ENCODE peak calls at places on chromosomes 12 and 14, in ten cellular contexts. E is kidney, I is ovary, W is choroid plexus epithelial cell, O is neural crest cell, K is pancreas, Q is cardiac fibroblast, R is IMR-90, M is GM23338, Y is fibroblast of the aortic adventitia. D is an unnamed sample.

GRCh38 chr12:97960741-97961608 is 498.4 kb downstream of the RMST start:
- DNase-seq in W (peak; percentile 1), K (peak; percentile 51), I (no peak), Y (no peak), R (no peak), M (peak; percentile 81), Q (peak; percentile 5), E (no peak), O (peak; percentile 53), D (peak; percentile 34)

GRCh38 chr14:57928732-57929131 is 62.8 kb upstream of the SLC35F4 start:
- DNase-seq in M (no peak), E (no peak), I (no peak), R (no peak), K (no peak), Y (no peak), Q (no peak), O (no peak), W (no peak), D (no peak)

GRCh38 chr14:105484069-105484996 is 2.4 kb upstream of the CRIP1 start:
- DNase-seq in I (no peak), O (no peak), Q (peak; percentile 48), E (no peak), K (no peak), M (no peak), W (no peak), Y (peak; percentile 48), R (no peak), D (no peak)

GRCh38 chr14:58815046-58815701 is 177.4 kb downstream of the DACT1 start:
- DNase-seq in I (no peak), K (no peak), O (no peak), M (no peak), Y (peak; percentile 80), Q (peak; percentile 55), W (peak; percentile 74), E (no peak), R (peak; percentile 50), D (no peak)

GRCh38 chr12:124941170-124941527 is 26.7 kb upstream of the UBC start:
- DNase-seq in R (no peak), Y (no peak), M (no peak), K (no peak), I (no peak), O (no peak), W (no peak), E (no peak), Q (no peak), D (no peak)

GRCh38 chr12:95773320-95773719 is 17.2 kb downstream of the NTN4 start:
- DNase-seq in R (no peak), K (no peak), O (no peak), Q (no peak), E (no peak), W (no peak), I (no peak), Y (no peak), M (no peak), D (no peak)

GRCh38 chr12:71782007-71782406 is 27.3 kb downstream of the RAB21 start:
- DNase-seq in W (no peak), K (no peak), I (no peak), M (no peak), Y (no peak), E (no peak), Q (no peak), R (no peak), O (no peak), D (no peak)

GRCh38 chr14:75497701-75498100 is 24.6 kb upstream of the BATF start:
- DNase-seq in R (no peak), Y (no peak), W (no peak), K (no peak), O (no peak), Q (no peak), I (no peak), M (no peak), E (no peak), D (no peak)

GRCh38 chr12:127690161-127690560 is 576.8 kb upstream of the TMEM132C start:
- DNase-seq in Y (peak; percentile 16), Q (no peak), R (no peak), K (no peak), O (no peak), I (no peak), W (peak; percentile 13), M (peak; percentile 3), E (no peak), D (peak; percentile 21)
- TF ChIP-seq CTCF in Y (no peak), Q (no peak), R (peak; percentile 39), K (no peak), O (peak; percentile 57), I (no peak), W (peak; percentile 40), M (no peak), E (no peak), D (peak; percentile 29)

DNA sequence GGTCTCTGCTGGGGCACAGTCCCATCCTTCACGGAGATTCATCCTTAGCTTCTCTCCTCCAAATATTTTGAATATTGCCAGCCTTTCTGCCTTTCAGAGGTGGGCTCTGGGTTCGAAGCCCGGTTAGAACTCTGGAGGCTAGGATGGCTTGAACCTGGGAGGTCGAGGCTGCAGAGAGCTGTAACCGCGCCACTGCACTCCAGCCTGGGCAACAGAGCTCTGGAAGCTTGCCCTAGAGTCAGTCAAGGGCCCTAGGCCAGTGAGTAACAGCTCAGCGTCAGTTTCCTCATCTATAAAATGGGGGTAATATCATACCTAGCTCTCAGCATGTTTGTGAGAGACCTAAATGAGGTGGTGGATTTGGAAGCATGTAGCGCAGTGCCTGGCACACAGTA is 3.2 kb downstream of the PTPN6 start:
- DNase-seq in E (no peak), K (no peak), O (no peak), Q (no peak), R (no peak), I (no peak), W (no peak), Y (no peak), M (no peak), D (no peak)
- TF ChIP-seq CTCF in E (no peak), K (no peak), O (no peak), Q (no peak), R (no peak), I (no peak), W (no peak), Y (no peak), M (no peak), D (no peak)

GRCh38 chr12:113257564-113257963 is 36.3 kb downstream of the TPCN1 start:
- DNase-seq in I (no peak), Q (no peak), W (no peak), O (no peak), E (no peak), Y (no peak), M (no peak), R (no peak), K (no peak), D (no peak)

GRCh38 chr12:113252494-113252893 is 31.2 kb downstream of the TPCN1 start:
- DNase-seq in Q (no peak), E (no peak), R (no peak), W (no peak), Y (no peak), K (no peak), M (no peak), I (no peak), O (no peak), D (no peak)

GRCh38 chr12:113251404-113252070 is 30.3 kb downstream of the TPCN1 start:
- DNase-seq in W (no peak), O (no peak), Y (no peak), I (no peak), Q (no peak), E (no peak), M (no peak), R (no peak), K (no peak), D (no peak)

GRCh38 chr12:113253532-113254285 is 32.4 kb downstream of the TPCN1 start:
- DNase-seq in Y (no peak), W (no peak), Q (no peak), M (no peak), K (no peak), E (no peak), I (no peak), R (no peak), O (no peak), D (no peak)

DNA sequence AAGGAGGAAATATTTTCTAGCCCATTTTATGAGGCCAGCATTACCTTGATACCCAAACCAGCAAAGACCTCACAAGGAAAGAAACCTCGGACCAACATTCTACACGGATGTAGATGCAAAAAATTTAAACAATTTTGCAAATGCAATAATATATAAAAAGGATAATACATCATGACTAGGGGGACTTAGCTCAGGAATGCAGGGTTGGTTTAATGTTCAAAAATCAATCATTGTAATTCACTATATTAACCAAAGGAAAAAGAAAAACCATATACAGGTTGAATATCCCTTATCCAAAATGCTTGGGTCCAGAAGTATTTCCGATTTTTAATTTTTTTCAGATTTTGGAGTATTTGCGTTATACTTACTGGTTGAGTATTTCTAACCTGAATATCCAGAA is 33.0 kb downstream of the TPCN1 start:
- DNase-seq in E (no peak), Y (no peak), K (no peak), W (no peak), O (no peak), M (no peak), R (no peak), Q (no peak), I (no peak), D (no peak)
- TF ChIP-seq CTCF in E (no peak), Y (no peak), K (no peak), W (no peak), O (no peak), M (no peak), R (no peak), Q (no peak), I (no peak), D (no peak)

GRCh38 chr14:68977741-68978549 is 1.2 kb downstream of the ACTN1 start:
- DNase-seq in M (peak; percentile 80), I (peak; percentile 80), Q (peak; percentile 86), K (peak; percentile 57), W (peak; percentile 85), R (peak; percentile 95), E (peak; percentile 93), O (peak; percentile 44), Y (peak; percentile 39), D (peak; percentile 91)
- TF ChIP-seq CTCF in M (peak; percentile 41), I (no peak), Q (peak; percentile 2), K (no peak), W (no peak), R (peak; percentile 39), E (no peak), O (no peak), Y (peak; percentile 14), D (no peak)